ENCODE peak calls at places on chromosome 6, in eight cellular contexts. C, G, D, U, T, R, S and V are unnamed samples.

GRCh38 chr6:156710479-156710878 is 66.7 kb upstream of the ARID1B start:
- DNase-seq in C (no peak), G (no peak), D (no peak), U (no peak), T (no peak), R (no peak), S (no peak), V (no peak)

GRCh38 chr6:24990227-24990843 is 54.6 kb upstream of the RIPOR2 start:
- DNase-seq in C (peak), G (no peak), D (no peak), U (peak), T (no peak), R (no peak), S (no peak), V (peak)

GRCh38 chr6:114739656-114740055 is 396.8 kb upstream of the HS3ST5 start:
- DNase-seq in C (no peak), G (no peak), D (no peak), U (no peak), T (no peak), R (no peak), S (no peak), V (no peak)

GRCh38 chr6:168261234-168261633 is 58.3 kb downstream of the DACT2 start:
- DNase-seq in C (no peak), G (no peak), D (no peak), U (no peak), T (no peak), R (no peak), S (no peak), V (no peak)

GRCh38 chr6:103674790-103675189 is 1184.9 kb downstream of the HACE1 start:
- DNase-seq in C (no peak), G (no peak), D (no peak), U (no peak), T (no peak), R (no peak), S (no peak), V (no peak)

GRCh38 chr6:110140650-110141049 is 38.8 kb downstream of the WASF1 start:
- DNase-seq in C (peak), G (no peak), D (no peak), U (peak), T (peak), R (no peak), S (no peak), V (no peak)

GRCh38 chr6:2658788-2659187 is 91.9 kb downstream of the MYLK4 start:
- DNase-seq in C (no peak), G (no peak), D (peak), U (no peak), T (no peak), R (no peak), S (no peak), V (peak)

GRCh38 chr6:131960371-131961133 is 9.4 kb upstream of the CCN2 start:
- DNase-seq in C (peak), G (no peak), D (no peak), U (peak), T (no peak), R (no peak), S (no peak), V (no peak)

GRCh38 chr6:14210077-14210476 is 92.5 kb downstream of the CD83 start:
- DNase-seq in C (no peak), G (no peak), D (no peak), U (no peak), T (no peak), R (no peak), S (no peak), V (no peak)

GRCh38 chr6:4164043-4164442 is 28.7 kb upstream of the ECI2 start:
- DNase-seq in C (no peak), G (no peak), D (no peak), U (no peak), T (no peak), R (no peak), S (no peak), V (no peak)
- TF ChIP-seq CTCF in C (no peak), G (no peak), D (no peak), U (no peak), T (no peak), R (no peak), S (peak), V (no peak)

GRCh38 chr6:6024220-6024619 is 17.5 kb upstream of the NRN1 start:
- DNase-seq in C (no peak), G (no peak), D (no peak), U (no peak), T (no peak), R (no peak), S (no peak), V (no peak)
- TF ChIP-seq CTCF in C (no peak), G (no peak), D (no peak), U (no peak), T (no peak), R (no peak), S (no peak), V (no peak)

GRCh38 chr6:42050011-42050896 is at the start of gene TAF8:
- DNase-seq in C (peak), G (peak), D (peak), U (peak), T (peak), R (peak), S (peak), V (peak)
- TF ChIP-seq CTCF in C (no peak), G (no peak), D (no peak), U (no peak), T (no peak), R (no peak), S (no peak), V (no peak)

GRCh38 chr6:28433119-28433518 is 10.2 kb downstream of the ZSCAN23 start:
- DNase-seq in C (peak), G (no peak), D (no peak), U (no peak), T (no peak), R (no peak), S (no peak), V (no peak)
- TF ChIP-seq CTCF in C (no peak), G (no peak), D (no peak), U (no peak), T (no peak), R (no peak), S (no peak), V (no peak)